ENCODE peak calls at places on chromosomes 5 and 9, in seven cellular contexts. One of them, this sample, is unnamed.

GRCh38 chr5:52356311-52356918 is 431.3 kb upstream of the ITGA1 start:
- DNase-seq in glomerular endothelial cell: no peak
- DNase-seq in body of pancreas: no peak
- DNase-seq in neural crest cell: no peak
- DNase-seq in astrocyte: no peak
- DNase-seq in stomach: no peak
- DNase-seq in CD4-positive, alpha-beta T cell: no peak
- DNase-seq in this sample: peak; percentile 49

GRCh38 chr9:108885643-108886348 is 23.7 kb downstream of the ACTL7A start:
- DNase-seq in glomerular endothelial cell: peak; percentile 50
- DNase-seq in body of pancreas: peak; percentile 87
- DNase-seq in neural crest cell: no peak
- DNase-seq in astrocyte: peak; percentile 62
- DNase-seq in stomach: no peak
- DNase-seq in CD4-positive, alpha-beta T cell: no peak
- DNase-seq in this sample: peak; percentile 67

GRCh38 chr5:93401844-93402243 is 179.2 kb downstream of the NR2F1-AS1 start:
- DNase-seq in glomerular endothelial cell: no peak
- DNase-seq in body of pancreas: no peak
- DNase-seq in neural crest cell: no peak
- DNase-seq in astrocyte: no peak
- DNase-seq in stomach: no peak
- DNase-seq in CD4-positive, alpha-beta T cell: no peak
- DNase-seq in this sample: no peak

GRCh38 chr9:89841456-89841855 is 236.6 kb downstream of the GADD45G start:
- DNase-seq in glomerular endothelial cell: no peak
- DNase-seq in body of pancreas: no peak
- DNase-seq in neural crest cell: no peak
- DNase-seq in astrocyte: no peak
- DNase-seq in stomach: no peak
- DNase-seq in CD4-positive, alpha-beta T cell: no peak
- DNase-seq in this sample: no peak

GRCh38 chr9:134533850-134534585 is 107.6 kb upstream of the COL5A1 start:
- DNase-seq in glomerular endothelial cell: no peak
- DNase-seq in body of pancreas: no peak
- DNase-seq in neural crest cell: no peak
- DNase-seq in astrocyte: peak; percentile 80
- DNase-seq in stomach: no peak
- DNase-seq in CD4-positive, alpha-beta T cell: no peak
- DNase-seq in this sample: no peak

GRCh38 chr5:36655171-36655570 is 48.8 kb downstream of the SLC1A3 start:
- DNase-seq in glomerular endothelial cell: no peak
- DNase-seq in body of pancreas: no peak
- DNase-seq in neural crest cell: no peak
- DNase-seq in astrocyte: no peak
- DNase-seq in stomach: no peak
- DNase-seq in CD4-positive, alpha-beta T cell: no peak
- DNase-seq in this sample: peak; percentile 81

GRCh38 chr5:9544502-9545300 is 1.2 kb downstream of the SEMA5A start:
- DNase-seq in glomerular endothelial cell: no peak
- DNase-seq in body of pancreas: peak; percentile 86
- DNase-seq in neural crest cell: peak; percentile 97
- DNase-seq in astrocyte: peak; percentile 56
- DNase-seq in stomach: peak; percentile 82
- DNase-seq in CD4-positive, alpha-beta T cell: no peak
- DNase-seq in this sample: peak; percentile 95

GRCh38 chr5:72221099-72221498 is 98.9 kb downstream of the MRPS27 start:
- DNase-seq in glomerular endothelial cell: no peak
- DNase-seq in body of pancreas: no peak
- DNase-seq in neural crest cell: no peak
- DNase-seq in astrocyte: no peak
- DNase-seq in stomach: no peak
- DNase-seq in CD4-positive, alpha-beta T cell: no peak
- DNase-seq in this sample: no peak

GRCh38 chr5:37696190-37697021 is 143.4 kb downstream of the GDNF start:
- DNase-seq in glomerular endothelial cell: no peak
- DNase-seq in body of pancreas: no peak
- DNase-seq in neural crest cell: no peak
- DNase-seq in astrocyte: peak; percentile 76
- DNase-seq in stomach: no peak
- DNase-seq in CD4-positive, alpha-beta T cell: no peak
- DNase-seq in this sample: no peak

GRCh38 chr5:100860407-100860806 is 42.7 kb downstream of the ST8SIA4 start:
- DNase-seq in glomerular endothelial cell: no peak
- DNase-seq in body of pancreas: no peak
- DNase-seq in neural crest cell: no peak
- DNase-seq in astrocyte: no peak
- DNase-seq in stomach: no peak
- DNase-seq in CD4-positive, alpha-beta T cell: no peak
- DNase-seq in this sample: no peak

GRCh38 chr5:115439639-115440038 is 104.9 kb downstream of the FEM1C start:
- DNase-seq in glomerular endothelial cell: no peak
- DNase-seq in body of pancreas: no peak
- DNase-seq in neural crest cell: no peak
- DNase-seq in astrocyte: no peak
- DNase-seq in stomach: no peak
- DNase-seq in CD4-positive, alpha-beta T cell: no peak
- DNase-seq in this sample: no peak

GRCh38 chr9:108551030-108551964 is 304.5 kb downstream of the ACTL7B start:
- DNase-seq in glomerular endothelial cell: no peak
- DNase-seq in body of pancreas: no peak
- DNase-seq in neural crest cell: no peak
- DNase-seq in astrocyte: peak; percentile 94
- DNase-seq in stomach: no peak
- DNase-seq in CD4-positive, alpha-beta T cell: no peak
- DNase-seq in this sample: peak; percentile 84

GRCh38 chr9:127049044-127049443 is 73.4 kb downstream of the ANGPTL2 start:
- DNase-seq in glomerular endothelial cell: peak; percentile 95
- DNase-seq in body of pancreas: peak; percentile 16
- DNase-seq in neural crest cell: no peak
- DNase-seq in astrocyte: peak; percentile 86
- DNase-seq in stomach: peak; percentile 27
- DNase-seq in CD4-positive, alpha-beta T cell: no peak
- DNase-seq in this sample: peak; percentile 21

GRCh38 chr9:116939605-116940004 is 252.5 kb downstream of the TRIM32 start:
- DNase-seq in glomerular endothelial cell: no peak
- DNase-seq in body of pancreas: no peak
- DNase-seq in neural crest cell: no peak
- DNase-seq in astrocyte: peak; percentile 15
- DNase-seq in stomach: no peak
- DNase-seq in CD4-positive, alpha-beta T cell: no peak
- DNase-seq in this sample: no peak

GRCh38 chr9:14428781-14429230 is 114.9 kb upstream of the NFIB start:
- DNase-seq in glomerular endothelial cell: no peak
- DNase-seq in body of pancreas: peak; percentile 66
- DNase-seq in neural crest cell: peak; percentile 87
- DNase-seq in astrocyte: peak; percentile 38
- DNase-seq in stomach: peak; percentile 66
- DNase-seq in CD4-positive, alpha-beta T cell: no peak
- DNase-seq in this sample: peak; percentile 87

GRCh38 chr9:96159596-96159995 is 142.4 kb downstream of the HSD17B3 start:
- DNase-seq in glomerular endothelial cell: no peak
- DNase-seq in body of pancreas: no peak
- DNase-seq in neural crest cell: no peak
- DNase-seq in astrocyte: no peak
- DNase-seq in stomach: no peak
- DNase-seq in CD4-positive, alpha-beta T cell: no peak
- DNase-seq in this sample: no peak

GRCh38 chr5:143030349-143030748 is 260.2 kb downstream of the ARHGAP26 start:
- DNase-seq in glomerular endothelial cell: no peak
- DNase-seq in body of pancreas: no peak
- DNase-seq in neural crest cell: no peak
- DNase-seq in astrocyte: no peak
- DNase-seq in stomach: no peak
- DNase-seq in CD4-positive, alpha-beta T cell: no peak
- DNase-seq in this sample: no peak

GRCh38 chr5:113123563-113123962 is 147.0 kb downstream of the DCP2 start:
- DNase-seq in glomerular endothelial cell: no peak
- DNase-seq in body of pancreas: no peak
- DNase-seq in neural crest cell: no peak
- DNase-seq in astrocyte: no peak
- DNase-seq in stomach: no peak
- DNase-seq in CD4-positive, alpha-beta T cell: no peak
- DNase-seq in this sample: peak; percentile 80

GRCh38 chr9:8521112-8521511 is 721.5 kb upstream of the DMAC1 start:
- DNase-seq in glomerular endothelial cell: no peak
- DNase-seq in body of pancreas: no peak
- DNase-seq in neural crest cell: no peak
- DNase-seq in astrocyte: no peak
- DNase-seq in stomach: no peak
- DNase-seq in CD4-positive, alpha-beta T cell: no peak
- DNase-seq in this sample: no peak

GRCh38 chr5:7850241-7850532 is 746 bp downstream of the CFAP90 start:
- DNase-seq in glomerular endothelial cell: no peak
- DNase-seq in body of pancreas: no peak
- DNase-seq in neural crest cell: no peak
- DNase-seq in astrocyte: no peak
- DNase-seq in stomach: no peak
- DNase-seq in CD4-positive, alpha-beta T cell: no peak
- DNase-seq in this sample: peak; percentile 85

GRCh38 chr5:92662741-92663140 is 918.3 kb downstream of the NR2F1-AS1 start:
- DNase-seq in glomerular endothelial cell: no peak
- DNase-seq in body of pancreas: no peak
- DNase-seq in neural crest cell: no peak
- DNase-seq in astrocyte: no peak
- DNase-seq in stomach: no peak
- DNase-seq in CD4-positive, alpha-beta T cell: no peak
- DNase-seq in this sample: peak; percentile 38

GRCh38 chr9:134726026-134726721 is 84.6 kb downstream of the COL5A1 start:
- DNase-seq in glomerular endothelial cell: no peak
- DNase-seq in body of pancreas: no peak
- DNase-seq in neural crest cell: no peak
- DNase-seq in astrocyte: no peak
- DNase-seq in stomach: no peak
- DNase-seq in CD4-positive, alpha-beta T cell: no peak
- DNase-seq in this sample: no peak

GRCh38 chr5:36373527-36374086 is 71.9 kb upstream of the RANBP3L start:
- DNase-seq in glomerular endothelial cell: no peak
- DNase-seq in body of pancreas: peak; percentile 48
- DNase-seq in neural crest cell: no peak
- DNase-seq in astrocyte: peak; percentile 73
- DNase-seq in stomach: peak; percentile 37
- DNase-seq in CD4-positive, alpha-beta T cell: no peak
- DNase-seq in this sample: no peak

GRCh38 chr5:79133121-79133656 is 21.6 kb downstream of the BHMT start:
- DNase-seq in glomerular endothelial cell: peak; percentile 34
- DNase-seq in body of pancreas: no peak
- DNase-seq in neural crest cell: no peak
- DNase-seq in astrocyte: peak; percentile 8
- DNase-seq in stomach: no peak
- DNase-seq in CD4-positive, alpha-beta T cell: no peak
- DNase-seq in this sample: peak; percentile 62

GRCh38 chr9:136977223-136978072 is at the start of gene PTGDS:
- DNase-seq in glomerular endothelial cell: no peak
- DNase-seq in body of pancreas: no peak
- DNase-seq in neural crest cell: no peak
- DNase-seq in astrocyte: no peak
- DNase-seq in stomach: no peak
- DNase-seq in CD4-positive, alpha-beta T cell: no peak
- DNase-seq in this sample: peak; percentile 26

GRCh38 chr9:137586854-137587253 is 3.5 kb downstream of the ZMYND19 start:
- DNase-seq in glomerular endothelial cell: no peak
- DNase-seq in body of pancreas: no peak
- DNase-seq in neural crest cell: no peak
- DNase-seq in astrocyte: no peak
- DNase-seq in stomach: no peak
- DNase-seq in CD4-positive, alpha-beta T cell: no peak
- DNase-seq in this sample: no peak

This sample was measured in left kidney.